ENCODE peak calls at places on chromosome X, in five cellular contexts. B is fibroblast of lung; J is AML-193; Z is effector memory CD8-positive, alpha-beta T cell; Q is Karpas-422. O is an unnamed sample.

GRCh38 chrX:14062524-14062923 is 32.8 kb upstream of the GEMIN8 start:
- DNase-seq in Z (no peak), B (no peak), Q (no peak), J (no peak), O (no peak)

GRCh38 chrX:3788494-3789233 is 75.2 kb upstream of the PRKX start:
- DNase-seq in Q (no peak), Z (no peak), B (no peak), J (no peak), O (no peak)

GRCh38 chrX:39309018-39309620 is 507.9 kb downstream of the MID1IP1 start:
- DNase-seq in Q (no peak), B (peak; percentile 0), Z (no peak), J (no peak), O (no peak)

GRCh38 chrX:113400193-113400704 is 559.6 kb upstream of the AMOT start:
- DNase-seq in Z (no peak), Q (no peak), J (no peak), B (no peak), O (no peak)

GRCh38 chrX:108397627-108398392 is 40.4 kb downstream of the COL4A6 start:
- DNase-seq in Q (no peak), B (peak; percentile 46), Z (no peak), J (no peak), O (no peak)

GRCh38 chrX:15277594-15277993 is 7.7 kb upstream of the ASB9 start:
- DNase-seq in Q (no peak), J (no peak), B (no peak), Z (no peak), O (no peak)

GRCh38 chrX:94493405-94493804 is 819.4 kb downstream of the FAM133A start:
- DNase-seq in J (no peak), Z (no peak), B (no peak), Q (no peak), O (no peak)

GRCh38 chrX:50747471-50747900 is 66.5 kb downstream of the SHROOM4 start:
- DNase-seq in Z (no peak), B (peak; percentile 19), J (no peak), Q (peak; percentile 77), O (no peak)

GRCh38 chrX:118666521-118666920 is 60.9 kb upstream of the IL13RA1 start:
- DNase-seq in J (no peak), Z (no peak), B (peak; percentile 4), Q (no peak), O (no peak)

GRCh38 chrX:9071031-9071650 is 37.2 kb upstream of the FAM9B start:
- DNase-seq in Z (no peak), Q (no peak), J (no peak), B (no peak), O (no peak)

GRCh38 chrX:130826249-130826648 is 76.8 kb downstream of the ENOX2 start:
- DNase-seq in B (no peak), J (no peak), Q (peak; percentile 23), Z (no peak), O (no peak)

GRCh38 chrX:138925330-138925729 is 213.8 kb upstream of the FGF13 start:
- DNase-seq in Z (no peak), Q (no peak), J (no peak), B (peak; percentile 87), O (no peak)

GRCh38 chrX:25278341-25278740 is 262.6 kb upstream of the ARX start:
- DNase-seq in J (no peak), Q (no peak), B (no peak), Z (no peak), O (no peak)

GRCh38 chrX:108029928-108030711 is 14.7 kb upstream of the VSIG1 start:
- DNase-seq in B (no peak), J (no peak), Q (no peak), Z (no peak), O (no peak)

GRCh38 chrX:63270873-63271272 is 80.3 kb downstream of the SPIN4 start:
- DNase-seq in Z (no peak), Q (no peak), B (no peak), J (no peak), O (no peak)

GRCh38 chrX:13495232-13495631 is 74.2 kb upstream of the EGFL6 start:
- DNase-seq in J (no peak), Q (no peak), B (no peak), Z (no peak), O (no peak)

GRCh38 chrX:16144420-16144819 is 21.1 kb downstream of the GRPR start:
- DNase-seq in Z (no peak), J (no peak), B (no peak), Q (no peak), O (no peak)

GRCh38 chrX:19628006-19628575 is 112.8 kb upstream of the MAP3K15 start:
- DNase-seq in Q (no peak), Z (no peak), B (no peak), J (no peak), O (no peak)

GRCh38 chrX:18886005-18886343 is 97.9 kb downstream of the PHKA2 start:
- DNase-seq in J (no peak), Z (no peak), B (no peak), Q (no peak), O (no peak)

GRCh38 chrX:153361781-153362397 is 27.9 kb downstream of the ZNF275 start:
- DNase-seq in B (no peak), Q (no peak), J (no peak), Z (no peak), O (no peak)

GRCh38 chrX:31213941-31214340 is 142.1 kb upstream of the FTHL17 start:
- DNase-seq in B (peak; percentile 30), J (no peak), Z (no peak), Q (peak; percentile 62), O (no peak)

GRCh38 chrX:13200398-13200797 is 119.5 kb downstream of the ATXN3L start:
- DNase-seq in Q (no peak), B (no peak), Z (no peak), J (no peak), O (no peak)

GRCh38 chrX:65093658-65094057 is 117.4 kb upstream of the ZC4H2 start:
- DNase-seq in B (no peak), J (no peak), Q (no peak), Z (no peak), O (no peak)

GRCh38 chrX:110600745-110601310 is 194.8 kb downstream of the CHRDL1 start:
- DNase-seq in Q (no peak), Z (no peak), J (no peak), B (no peak), O (no peak)

GRCh38 chrX:129738466-129739308 is at the start of gene XPNPEP2:
- DNase-seq in J (no peak), Z (no peak), Q (no peak), B (peak; percentile 80), O (no peak)

GRCh38 chrX:9320940-9321339 is 143.9 kb upstream of the TBL1X start:
- DNase-seq in Z (no peak), Q (no peak), B (peak; percentile 34), J (no peak), O (no peak)

O was measured in GDM1.